ENCODE peak calls at places on chromosomes 11 and 22, in four cellular contexts. T is H1, F is stomach, G is HCT116. M is an unnamed sample.

GRCh38 chr22:30191049-30191701 is 55.4 kb downstream of the LIF start:
- DNase-seq in F (no peak), T (no peak), G (no peak), M (no peak)

GRCh38 chr11:29200776-29201574 is 815.9 kb downstream of the KCNA4 start:
- DNase-seq in G (no peak), T (no peak), F (no peak), M (no peak)

GRCh38 chr11:127564803-127565202 is 564.2 kb upstream of the KIRREL3 start:
- DNase-seq in T (no peak), F (no peak), G (no peak), M (no peak)

GRCh38 chr11:72352859-72353551 is 81.3 kb downstream of the CLPB start:
- DNase-seq in G (no peak), F (no peak), T (peak), M (no peak)

GRCh38 chr11:103636232-103636631 is 400.2 kb upstream of the DDI1 start:
- DNase-seq in F (no peak), G (no peak), T (no peak), M (no peak)

GRCh38 chr11:81197396-81197795 is 1536.3 kb downstream of the FAM181B start:
- DNase-seq in G (no peak), F (no peak), T (no peak), M (no peak)

GRCh38 chr11:78416285-78417174 is 1.1 kb downstream of the GAB2 start:
- DNase-seq in F (peak), G (peak), T (peak), M (peak)

GRCh38 chr11:127362754-127363153 is 362.2 kb upstream of the KIRREL3 start:
- DNase-seq in F (no peak), T (no peak), G (no peak), M (no peak)

GRCh38 chr11:123062892-123063395 is 1.0 kb upstream of the HSPA8 start:
- DNase-seq in G (no peak), T (no peak), F (no peak), M (no peak)

GRCh38 chr22:25477358-25477757 is 87.1 kb upstream of the GRK3 start:
- DNase-seq in G (no peak), F (no peak), T (no peak), M (no peak)

GRCh38 chr22:23212061-23213030 is 32.0 kb downstream of the BCR start:
- DNase-seq in F (no peak), G (no peak), T (no peak), M (no peak)

GRCh38 chr11:68090706-68091105 is 30.5 kb downstream of the CHKA start:
- DNase-seq in T (no peak), F (no peak), G (no peak), M (no peak)

GRCh38 chr11:117851091-117851490 is 25.4 kb downstream of the FXYD6 start:
- DNase-seq in T (no peak), G (no peak), F (no peak), M (no peak)

GRCh38 chr22:46738961-46739870 is 1.2 kb upstream of the CERK start:
- DNase-seq in T (no peak), G (peak), F (peak), M (no peak)

GRCh38 chr22:22957090-22957489 is 69.5 kb downstream of the IGLL5 start:
- DNase-seq in T (no peak), G (no peak), F (no peak), M (no peak)

GRCh38 chr11:77361184-77361583 is 59.7 kb upstream of the GDPD4 start:
- DNase-seq in F (no peak), G (no peak), T (no peak), M (no peak)

GRCh38 chr11:15526032-15526431 is 411.3 kb downstream of the INSC start:
- DNase-seq in T (no peak), F (no peak), G (no peak), M (no peak)

GRCh38 chr11:94665116-94665659 is 98.0 kb downstream of the PIWIL4 start:
- DNase-seq in T (no peak), F (no peak), G (no peak), M (no peak)

GRCh38 chr11:123197711-123198110 is 2.7 kb upstream of the CLMP start:
- DNase-seq in T (no peak), F (no peak), G (no peak), M (no peak)

GRCh38 chr11:19978668-19979518 is 181.4 kb downstream of the DBX1 start:
- DNase-seq in F (no peak), T (no peak), G (peak), M (no peak)

GRCh38 chr11:74470526-74470925 is 3.2 kb upstream of the KCNE3 start:
- DNase-seq in F (no peak), G (no peak), T (no peak), M (no peak)

GRCh38 chr11:119093951-119094815 is 7.5 kb downstream of the DPAGT1 start:
- DNase-seq in G (no peak), F (peak), T (no peak), M (no peak)

GRCh38 chr11:3721002-3721401 is 49.8 kb upstream of the CHRNA10 start:
- DNase-seq in G (no peak), T (no peak), F (no peak), M (no peak)

GRCh38 chr11:109236696-109237095 is 185.3 kb upstream of the C11orf87 start:
- DNase-seq in T (no peak), G (no peak), F (no peak), M (no peak)

GRCh38 chr22:38718414-38718813 is 12.7 kb downstream of the GTPBP1 start:
- DNase-seq in F (peak), G (peak), T (no peak), M (no peak)

GRCh38 chr22:49370841-49371301 is 456.8 kb downstream of the BRD1 start:
- DNase-seq in F (peak), G (no peak), T (no peak), M (peak)

GRCh38 chr11:3165152-3165705 is at the start of gene OSBPL5:
- DNase-seq in G (no peak), T (no peak), F (peak), M (peak)

GRCh38 chr22:45692549-45692948 is 20.9 kb downstream of the ATXN10 start:
- DNase-seq in F (no peak), G (no peak), T (no peak), M (no peak)

GRCh38 chr22:38465673-38466490 is 2.0 kb upstream of the KDELR3 start:
- DNase-seq in G (no peak), T (no peak), F (no peak), M (peak)

GRCh38 chr11:100812517-100812916 is 125.4 kb downstream of the ARHGAP42 start:
- DNase-seq in F (no peak), T (no peak), G (no peak), M (no peak)

GRCh38 chr11:125218336-125218735 is 53.8 kb downstream of the PKNOX2 start:
- DNase-seq in F (no peak), T (no peak), G (no peak), M (no peak)

GRCh38 chr22:44436656-44437492 is 61.2 kb downstream of the RTL6 start:
- DNase-seq in T (no peak), F (no peak), G (no peak), M (no peak)

DNA sequence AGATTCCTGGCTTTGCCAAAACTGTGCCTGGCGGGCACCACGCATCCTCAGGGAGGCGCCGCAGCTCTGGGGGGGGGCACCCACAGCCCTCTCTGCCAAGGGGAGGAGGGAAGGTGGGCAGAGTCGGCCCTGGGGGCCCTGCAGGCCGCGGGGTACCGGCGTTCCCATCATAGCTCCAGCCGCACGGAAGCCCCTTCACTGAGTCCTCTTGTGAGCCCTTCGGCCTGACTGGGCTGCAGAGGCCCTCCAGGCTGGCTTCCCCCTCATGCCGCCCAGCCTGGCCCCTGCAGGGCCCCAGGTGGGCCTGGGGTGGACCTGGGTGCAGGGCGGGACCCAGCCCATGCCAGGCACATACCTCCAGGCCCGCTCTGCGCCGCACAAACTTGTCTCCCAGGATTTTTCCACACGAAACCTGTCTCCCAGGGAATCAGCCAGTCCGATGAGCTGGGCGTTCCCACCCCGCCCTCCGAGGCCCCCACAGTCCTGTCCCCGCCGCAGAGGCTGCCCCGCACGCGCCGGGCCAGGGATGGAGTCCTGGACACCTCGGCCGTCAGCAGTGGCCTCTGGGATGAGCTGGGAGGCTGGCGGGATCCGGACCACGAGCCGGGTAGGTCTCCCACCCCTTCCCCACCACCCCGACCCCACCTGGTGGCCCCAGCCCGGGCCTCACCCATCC is 1.8 kb upstream of the PKP3 start:
- DNase-seq in G (no peak), F (no peak), T (no peak), M (no peak)
- H3K4me3 ChIP-seq in G (no peak), F (no peak), T (no peak), M (peak)

DNA sequence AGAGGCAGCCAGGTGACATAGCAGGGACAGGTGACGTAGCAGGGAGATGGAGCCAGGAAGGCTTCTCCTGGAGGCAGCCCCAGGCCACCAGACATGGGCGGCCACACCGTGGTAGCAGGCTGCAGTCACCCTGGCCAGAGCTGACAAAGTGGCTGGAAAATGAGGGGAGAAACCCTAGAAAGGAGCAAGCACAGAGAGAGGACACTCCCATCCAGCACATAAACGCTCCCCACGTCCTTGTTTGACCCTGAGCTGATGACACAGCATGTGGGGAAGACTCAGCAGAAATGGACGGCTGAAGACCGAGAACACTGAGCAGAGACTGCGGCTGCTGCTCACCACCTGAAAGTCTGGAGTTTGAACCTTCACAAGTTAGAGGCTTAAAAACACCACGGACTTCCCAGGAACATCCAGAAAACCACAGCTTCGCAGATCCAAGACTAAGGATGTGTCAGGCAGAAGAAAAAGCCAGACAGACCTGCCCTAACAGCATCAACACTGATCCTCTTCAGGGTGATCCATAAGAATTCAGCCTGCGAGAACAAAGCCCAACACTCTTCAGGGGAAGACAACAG is 28.7 kb downstream of the DRD4 start:
- DNase-seq in F (no peak), G (no peak), T (no peak), M (no peak)
- TF ChIP-seq POLR2AphosphoS5 in F (no peak), G (no peak), T (no peak), M (no peak)

GRCh38 chr11:7547091-7547490 is 33.3 kb downstream of the PPFIBP2 start:
- DNase-seq in G (no peak), T (no peak), F (no peak), M (no peak)
- H3K27ac ChIP-seq in G (no peak), T (no peak), F (peak), M (peak)

GRCh38 chr11:33868646-33869461 is 23.0 kb downstream of the LMO2 start:
- DNase-seq in T (no peak), G (no peak), F (no peak), M (no peak)

GRCh38 chr11:33867566-33867965 is 24.3 kb downstream of the LMO2 start:
- DNase-seq in G (no peak), T (no peak), F (no peak), M (no peak)

GRCh38 chr11:33867996-33868645 is 23.8 kb downstream of the LMO2 start:
- DNase-seq in T (no peak), F (no peak), G (no peak), M (no peak)

GRCh38 chr11:33874910-33875490 is 16.9 kb downstream of the LMO2 start:
- DNase-seq in G (no peak), T (no peak), F (no peak), M (no peak)

DNA sequence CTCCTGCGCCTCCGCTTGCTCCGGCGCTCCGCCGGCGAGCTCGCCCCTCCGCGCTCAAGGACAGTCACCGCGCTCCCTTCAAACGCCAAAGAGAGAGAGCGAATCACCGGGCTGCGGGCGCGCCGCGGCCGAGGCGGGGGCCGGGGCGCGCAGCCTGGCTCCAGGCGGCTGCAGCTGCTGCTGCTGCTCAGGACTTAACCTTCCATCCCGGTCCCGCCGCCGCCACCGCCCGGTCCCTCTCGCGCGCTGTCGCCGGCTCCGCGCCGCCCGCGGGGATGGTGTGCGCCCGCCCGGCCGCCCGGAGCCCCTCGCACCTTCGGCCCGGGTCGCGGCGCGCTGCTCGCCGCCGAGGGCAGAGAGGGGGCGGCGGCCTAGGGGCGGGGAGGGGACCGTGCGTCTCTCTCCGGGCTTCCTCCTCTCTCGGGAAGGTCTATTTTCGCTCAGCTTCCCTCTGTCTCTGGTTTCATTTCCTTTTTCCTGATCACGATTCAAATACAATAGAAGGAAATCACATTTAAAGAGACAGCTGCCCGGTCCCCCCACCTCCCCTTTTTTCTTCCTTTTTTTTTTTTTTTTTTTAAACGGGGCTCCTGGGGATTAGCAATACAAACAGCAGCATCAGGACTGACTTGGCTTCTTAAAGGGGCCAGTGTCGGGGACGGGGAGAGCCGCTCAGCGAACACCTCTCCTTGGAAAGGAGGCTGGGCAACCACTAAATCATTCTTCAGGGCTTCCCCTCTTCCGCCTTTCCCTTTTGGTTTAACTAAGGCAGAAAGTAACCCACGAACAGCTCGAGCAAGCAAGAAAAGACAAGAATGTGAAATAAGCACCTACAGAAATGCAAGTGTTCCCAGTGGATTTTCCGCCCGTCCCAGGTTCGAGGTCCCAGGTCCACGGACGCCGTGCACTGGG is 22.1 kb downstream of the LMO2 start:
- DNase-seq in T (no peak), F (no peak), G (no peak), M (no peak)
- H3K4me3 ChIP-seq in T (peak), F (peak), G (peak), M (peak)

GRCh38 chr11:12287009-12287373 is 90.4 kb upstream of the PARVA start:
- DNase-seq in G (peak), T (no peak), F (peak), M (peak)
- TF ChIP-seq POLR2AphosphoS5 in G (no peak), T (no peak), F (no peak), M (no peak)

DNA sequence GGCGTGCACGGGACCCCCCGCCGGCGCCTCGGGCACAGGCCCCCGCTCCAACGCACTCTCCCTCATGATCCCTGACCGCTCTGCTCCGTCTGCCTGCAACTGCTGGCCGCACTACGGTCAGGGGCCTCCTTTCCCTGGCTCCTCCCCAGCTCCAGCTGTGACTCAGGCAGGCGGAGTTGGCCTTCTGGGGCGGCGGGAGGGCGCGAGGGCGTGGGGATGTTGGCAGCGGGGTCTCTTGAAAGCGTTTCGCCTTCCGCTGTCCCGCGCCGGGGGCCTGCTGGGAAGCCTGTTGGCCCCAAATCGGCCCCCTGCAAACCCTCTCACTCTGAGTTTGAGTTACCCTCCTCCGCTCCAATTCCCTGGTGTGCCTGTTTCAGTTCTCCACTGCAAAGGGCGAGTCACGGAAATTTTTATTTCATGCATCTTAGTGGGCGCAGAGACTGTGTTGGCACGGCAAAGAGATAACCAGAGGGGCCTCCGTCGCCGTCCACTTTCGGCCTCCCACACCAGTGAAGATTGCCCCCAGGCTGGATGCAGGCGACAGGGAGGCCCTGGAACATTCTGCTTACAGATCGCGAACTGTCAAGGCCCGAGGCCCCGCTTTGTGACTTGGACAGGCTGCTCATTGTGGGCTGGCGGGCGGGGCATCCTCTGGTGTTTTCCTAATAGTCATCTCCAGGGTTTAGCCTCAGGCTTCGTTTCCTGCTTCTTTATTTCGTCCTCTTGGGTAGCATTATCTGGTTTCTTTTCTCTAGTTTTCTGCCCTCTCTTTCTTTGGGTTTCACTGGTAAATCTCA is at the start of gene CAVIN3:
- DNase-seq in F (peak), T (no peak), G (peak), M (peak)
- H3K27ac ChIP-seq in F (peak), T (peak), G (peak), M (peak)

GRCh38 chr22:41976961-41977566 is 7.8 kb downstream of the SEPTIN3 start:
- DNase-seq in F (no peak), G (no peak), T (no peak), M (no peak)
- H3K4me3 ChIP-seq in F (peak), G (peak), T (peak), M (peak)

GRCh38 chr11:110409174-110409573 is 20.6 kb upstream of the FDX1 start:
- DNase-seq in G (no peak), T (no peak), F (no peak), M (no peak)

GRCh38 chr11:110415081-110415480 is 14.7 kb upstream of the FDX1 start:
- DNase-seq in T (no peak), F (no peak), G (no peak), M (no peak)

GRCh38 chr11:110410638-110411037 is 19.1 kb upstream of the FDX1 start:
- DNase-seq in G (no peak), T (no peak), F (no peak), M (no peak)
- TF ChIP-seq POLR2AphosphoS5 in G (no peak), T (no peak), F (no peak), M (no peak)